ENCODE peak calls at places on chromosome 2, in five cellular contexts. K, Y, E, Q and U are unnamed samples.

GRCh38 chr2:98908909-98909308 is 27.1 kb downstream of the CRACDL start:
- DNase-seq in E (no peak), Y (no peak), K (peak; percentile 38), Q (no peak), U (no peak)

GRCh38 chr2:18387479-18388206 is 172.8 kb downstream of the RDH14 start:
- DNase-seq in K (peak; percentile 78), Y (peak; percentile 63), Q (peak; percentile 69), E (peak; percentile 74), U (peak; percentile 21)

GRCh38 chr2:134385195-134385594 is 131.3 kb downstream of the MGAT5 start:
- DNase-seq in Y (no peak), K (no peak), Q (no peak), E (no peak), U (no peak)

GRCh38 chr2:5227062-5227699 is 465.0 kb upstream of the SOX11 start:
- DNase-seq in Y (no peak), K (no peak), E (no peak), Q (no peak), U (no peak)

GRCh38 chr2:121103969-121104368 is 181.0 kb downstream of the TFCP2L1 start:
- DNase-seq in Y (no peak), Q (no peak), E (no peak), K (no peak), U (no peak)

GRCh38 chr2:241289597-241289996 is 25.9 kb downstream of the HDLBP start:
- DNase-seq in Y (no peak), K (no peak), E (no peak), Q (no peak), U (no peak)

GRCh38 chr2:218872645-218873358 is 7.8 kb upstream of the WNT10A start:
- DNase-seq in Q (no peak), Y (no peak), K (no peak), E (no peak), U (no peak)

GRCh38 chr2:28469304-28469703 is 26.6 kb upstream of the PLB1 start:
- DNase-seq in E (no peak), K (no peak), Q (peak; percentile 38), Y (no peak), U (no peak)

GRCh38 chr2:163455815-163456214 is 280.0 kb downstream of the FIGN start:
- DNase-seq in Y (no peak), E (peak; percentile 10), Q (no peak), K (no peak), U (peak; percentile 38)

GRCh38 chr2:70541481-70542020 is 12.1 kb downstream of the TGFA start:
- DNase-seq in K (peak; percentile 46), Y (no peak), E (peak; percentile 83), Q (peak; percentile 80), U (no peak)

GRCh38 chr2:142893241-142893640 is 15.8 kb downstream of the KYNU start:
- DNase-seq in E (no peak), Y (no peak), K (no peak), Q (no peak), U (no peak)

GRCh38 chr2:240920783-240921231 is 14.7 kb downstream of the CROCC2 start:
- DNase-seq in Q (no peak), K (peak; percentile 42), Y (no peak), E (peak; percentile 24), U (no peak)

GRCh38 chr2:215409331-215410127 is 26.3 kb downstream of the FN1 start:
- DNase-seq in E (no peak), Q (peak; percentile 57), Y (peak; percentile 20), K (peak; percentile 45), U (no peak)

GRCh38 chr2:216478151-216478550 is 20.5 kb upstream of the RPL37A start:
- DNase-seq in E (peak; percentile 56), K (peak; percentile 92), Q (peak; percentile 90), Y (no peak), U (no peak)

GRCh38 chr2:72931280-72931910 is 14.1 kb downstream of the EMX1 start:
- DNase-seq in Y (no peak), E (peak; percentile 67), K (peak; percentile 83), Q (peak; percentile 73), U (no peak)